ENCODE peak calls at places on chromosomes 3 and 15, in six cellular contexts. One of them, this sample, is unnamed.

GRCh38 chr3:12545473-12545791 is at the start of gene MKRN2OS:
- DNase-seq in HFFc6: no peak
- DNase-seq in suprapubic skin: no peak
- DNase-seq in activated B cell treated with CpG ODN at 0.5 μM for 24 hours: no peak
- DNase-seq in upper lobe of right lung: no peak
- DNase-seq in left ventricle myocardium inferior: no peak
- DNase-seq in this sample: no peak

GRCh38 chr15:65559941-65560340 is 29.7 kb downstream of the HACD3 start:
- DNase-seq in upper lobe of right lung: no peak
- DNase-seq in suprapubic skin: no peak
- DNase-seq in activated B cell treated with CpG ODN at 0.5 μM for 24 hours: no peak
- DNase-seq in left ventricle myocardium inferior: no peak
- DNase-seq in HFFc6: no peak
- DNase-seq in this sample: no peak

GRCh38 chr3:128402319-128402718 is 64.4 kb downstream of the DNAJB8 start:
- DNase-seq in suprapubic skin: no peak
- DNase-seq in HFFc6: no peak
- DNase-seq in activated B cell treated with CpG ODN at 0.5 μM for 24 hours: no peak
- DNase-seq in left ventricle myocardium inferior: no peak
- DNase-seq in upper lobe of right lung: no peak
- DNase-seq in this sample: no peak

GRCh38 chr15:98650871-98651481 is 2.6 kb downstream of the IGF1R start:
- DNase-seq in HFFc6: peak
- DNase-seq in activated B cell treated with CpG ODN at 0.5 μM for 24 hours: peak
- DNase-seq in suprapubic skin: no peak
- DNase-seq in left ventricle myocardium inferior: no peak
- DNase-seq in upper lobe of right lung: no peak
- DNase-seq in this sample: no peak

GRCh38 chr15:65056868-65057548 is 10.8 kb downstream of the RASL12 start:
- DNase-seq in activated B cell treated with CpG ODN at 0.5 μM for 24 hours: no peak
- DNase-seq in left ventricle myocardium inferior: no peak
- DNase-seq in upper lobe of right lung: no peak
- DNase-seq in suprapubic skin: peak
- DNase-seq in HFFc6: no peak
- DNase-seq in this sample: no peak

GRCh38 chr3:113264249-113264648 is 52.9 kb downstream of the BOC start:
- DNase-seq in suprapubic skin: no peak
- DNase-seq in upper lobe of right lung: no peak
- DNase-seq in left ventricle myocardium inferior: no peak
- DNase-seq in HFFc6: no peak
- DNase-seq in activated B cell treated with CpG ODN at 0.5 μM for 24 hours: no peak
- DNase-seq in this sample: no peak

GRCh38 chr3:11077466-11077865 is 76.8 kb upstream of the HRH1 start:
- DNase-seq in suprapubic skin: no peak
- DNase-seq in upper lobe of right lung: no peak
- DNase-seq in HFFc6: peak
- DNase-seq in activated B cell treated with CpG ODN at 0.5 μM for 24 hours: no peak
- DNase-seq in left ventricle myocardium inferior: no peak
- DNase-seq in this sample: no peak

GRCh38 chr3:71518089-71518488 is 65.4 kb downstream of the FOXP1 start:
- DNase-seq in HFFc6: no peak
- DNase-seq in activated B cell treated with CpG ODN at 0.5 μM for 24 hours: no peak
- DNase-seq in upper lobe of right lung: no peak
- DNase-seq in suprapubic skin: no peak
- DNase-seq in left ventricle myocardium inferior: no peak
- DNase-seq in this sample: no peak

GRCh38 chr3:45180051-45180450 is 33.9 kb upstream of the CDCP1 start:
- DNase-seq in left ventricle myocardium inferior: no peak
- DNase-seq in suprapubic skin: no peak
- DNase-seq in HFFc6: peak
- DNase-seq in upper lobe of right lung: no peak
- DNase-seq in activated B cell treated with CpG ODN at 0.5 μM for 24 hours: no peak
- DNase-seq in this sample: no peak

GRCh38 chr3:169575381-169575780 is 88.1 kb downstream of the MECOM start:
- DNase-seq in HFFc6: peak
- DNase-seq in upper lobe of right lung: no peak
- DNase-seq in suprapubic skin: no peak
- DNase-seq in activated B cell treated with CpG ODN at 0.5 μM for 24 hours: no peak
- DNase-seq in left ventricle myocardium inferior: no peak
- DNase-seq in this sample: no peak

GRCh38 chr3:43874290-43874689 is 183.6 kb downstream of the ABHD5 start:
- DNase-seq in activated B cell treated with CpG ODN at 0.5 μM for 24 hours: no peak
- DNase-seq in upper lobe of right lung: no peak
- DNase-seq in HFFc6: no peak
- DNase-seq in left ventricle myocardium inferior: no peak
- DNase-seq in suprapubic skin: no peak
- DNase-seq in this sample: no peak

GRCh38 chr3:106457278-106458210 is 588.7 kb upstream of the CBLB start:
- DNase-seq in activated B cell treated with CpG ODN at 0.5 μM for 24 hours: no peak
- DNase-seq in suprapubic skin: peak
- DNase-seq in left ventricle myocardium inferior: peak
- DNase-seq in upper lobe of right lung: no peak
- DNase-seq in HFFc6: peak
- DNase-seq in this sample: no peak

GRCh38 chr15:39874890-39875549 is 45.0 kb downstream of the GPR176 start:
- DNase-seq in suprapubic skin: no peak
- DNase-seq in upper lobe of right lung: no peak
- DNase-seq in HFFc6: peak
- DNase-seq in left ventricle myocardium inferior: no peak
- DNase-seq in activated B cell treated with CpG ODN at 0.5 μM for 24 hours: no peak
- DNase-seq in this sample: no peak

GRCh38 chr3:34150987-34151386 is 352.6 kb downstream of the PDCD6IP start:
- DNase-seq in left ventricle myocardium inferior: no peak
- DNase-seq in suprapubic skin: no peak
- DNase-seq in HFFc6: no peak
- DNase-seq in upper lobe of right lung: no peak
- DNase-seq in activated B cell treated with CpG ODN at 0.5 μM for 24 hours: no peak
- DNase-seq in this sample: no peak

GRCh38 chr3:57079221-57079831 is 18.9 kb downstream of the SPATA12 start:
- DNase-seq in HFFc6: no peak
- DNase-seq in left ventricle myocardium inferior: peak
- DNase-seq in activated B cell treated with CpG ODN at 0.5 μM for 24 hours: peak
- DNase-seq in suprapubic skin: no peak
- DNase-seq in upper lobe of right lung: peak
- DNase-seq in this sample: no peak

GRCh38 chr3:80244390-80244789 is 476.6 kb upstream of the ROBO1 start:
- DNase-seq in HFFc6: no peak
- DNase-seq in activated B cell treated with CpG ODN at 0.5 μM for 24 hours: no peak
- DNase-seq in upper lobe of right lung: no peak
- DNase-seq in left ventricle myocardium inferior: no peak
- DNase-seq in suprapubic skin: no peak
- DNase-seq in this sample: no peak

GRCh38 chr15:99564221-99565030 is 1.4 kb upstream of the MEF2A start:
- DNase-seq in suprapubic skin: no peak
- DNase-seq in HFFc6: no peak
- DNase-seq in activated B cell treated with CpG ODN at 0.5 μM for 24 hours: peak
- DNase-seq in upper lobe of right lung: no peak
- DNase-seq in left ventricle myocardium inferior: no peak
- DNase-seq in this sample: no peak

GRCh38 chr3:51729005-51729633 is 22.3 kb downstream of the GRM2 start:
- DNase-seq in HFFc6: no peak
- DNase-seq in left ventricle myocardium inferior: no peak
- DNase-seq in upper lobe of right lung: no peak
- DNase-seq in activated B cell treated with CpG ODN at 0.5 μM for 24 hours: no peak
- DNase-seq in suprapubic skin: no peak
- DNase-seq in this sample: no peak

GRCh38 chr3:125054436-125055164 is 1.2 kb downstream of the HEG1 start:
- DNase-seq in suprapubic skin: no peak
- DNase-seq in left ventricle myocardium inferior: no peak
- DNase-seq in HFFc6: peak
- DNase-seq in upper lobe of right lung: no peak
- DNase-seq in activated B cell treated with CpG ODN at 0.5 μM for 24 hours: no peak
- DNase-seq in this sample: no peak

GRCh38 chr15:81792646-81793045 is 253.2 kb downstream of the MEX3B start:
- DNase-seq in upper lobe of right lung: no peak
- DNase-seq in HFFc6: no peak
- DNase-seq in left ventricle myocardium inferior: no peak
- DNase-seq in suprapubic skin: no peak
- DNase-seq in activated B cell treated with CpG ODN at 0.5 μM for 24 hours: no peak
- DNase-seq in this sample: no peak

GRCh38 chr3:123728014-123728413 is 143.2 kb upstream of the HACD2 start:
- DNase-seq in suprapubic skin: no peak
- DNase-seq in left ventricle myocardium inferior: no peak
- DNase-seq in activated B cell treated with CpG ODN at 0.5 μM for 24 hours: no peak
- DNase-seq in upper lobe of right lung: no peak
- DNase-seq in HFFc6: peak
- DNase-seq in this sample: no peak

GRCh38 chr15:99537344-99537743 is 28.4 kb upstream of the MEF2A start:
- DNase-seq in HFFc6: no peak
- DNase-seq in suprapubic skin: no peak
- DNase-seq in left ventricle myocardium inferior: peak
- DNase-seq in activated B cell treated with CpG ODN at 0.5 μM for 24 hours: no peak
- DNase-seq in upper lobe of right lung: no peak
- DNase-seq in this sample: no peak

GRCh38 chr3:186536883-186537553 is 7.2 kb downstream of the CRYGS start:
- DNase-seq in left ventricle myocardium inferior: no peak
- DNase-seq in upper lobe of right lung: no peak
- DNase-seq in suprapubic skin: no peak
- DNase-seq in HFFc6: peak
- DNase-seq in activated B cell treated with CpG ODN at 0.5 μM for 24 hours: no peak
- DNase-seq in this sample: no peak

DNA sequence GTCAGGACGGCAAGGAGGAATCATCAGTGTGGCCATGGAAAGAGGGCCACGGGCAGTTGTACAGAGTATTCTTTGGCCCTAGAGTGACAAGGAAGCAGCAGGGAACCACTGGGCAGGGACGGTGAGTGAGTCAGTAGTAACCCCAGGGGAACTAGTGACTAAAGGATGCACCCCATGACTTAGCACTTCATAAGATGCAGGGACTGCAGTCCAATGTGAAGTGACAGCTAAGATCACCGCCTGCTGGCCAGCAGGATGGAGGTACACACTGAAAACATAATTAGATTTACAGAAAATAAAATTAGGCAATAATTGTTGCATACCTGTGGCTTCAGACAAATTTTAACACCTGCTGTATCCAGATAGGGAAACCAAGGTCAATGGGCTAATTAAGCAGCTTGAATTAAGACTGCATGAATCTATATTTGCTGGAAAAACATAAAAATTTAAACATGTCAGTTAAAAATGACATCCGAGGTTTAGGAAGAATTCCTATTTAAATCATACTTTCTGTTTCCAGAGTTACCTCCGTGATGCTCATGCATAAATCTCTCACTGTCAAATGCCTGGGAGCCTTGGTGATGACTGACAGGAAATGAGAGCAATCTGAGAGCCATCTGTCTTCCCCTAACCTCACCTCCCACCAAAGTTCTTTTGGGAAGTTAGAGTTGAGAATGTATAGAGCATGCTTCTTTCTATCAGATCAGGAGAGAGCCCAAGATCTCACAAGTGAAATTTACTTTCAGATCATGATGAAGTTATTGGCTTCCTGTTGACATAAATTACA is 56.5 kb downstream of the DCLK3 start:
- DNase-seq in activated B cell treated with CpG ODN at 0.5 μM for 24 hours: no peak
- DNase-seq in left ventricle myocardium inferior: no peak
- DNase-seq in suprapubic skin: no peak
- DNase-seq in upper lobe of right lung: no peak
- DNase-seq in HFFc6: peak
- DNase-seq in this sample: no peak
- TF ChIP-seq CTCF in activated B cell treated with CpG ODN at 0.5 μM for 24 hours: no peak
- TF ChIP-seq CTCF in left ventricle myocardium inferior: no peak
- TF ChIP-seq CTCF in suprapubic skin: no peak
- TF ChIP-seq CTCF in upper lobe of right lung: no peak
- TF ChIP-seq CTCF in HFFc6: peak
- TF ChIP-seq CTCF in this sample: peak

GRCh38 chr3:155382396-155383042 is 89.0 kb upstream of the STRIT1 start:
- DNase-seq in suprapubic skin: no peak
- DNase-seq in activated B cell treated with CpG ODN at 0.5 μM for 24 hours: no peak
- DNase-seq in upper lobe of right lung: peak
- DNase-seq in left ventricle myocardium inferior: peak
- DNase-seq in HFFc6: peak
- DNase-seq in this sample: no peak
- TF ChIP-seq CTCF in suprapubic skin: peak
- TF ChIP-seq CTCF in activated B cell treated with CpG ODN at 0.5 μM for 24 hours: no peak
- TF ChIP-seq CTCF in upper lobe of right lung: peak
- TF ChIP-seq CTCF in left ventricle myocardium inferior: peak
- TF ChIP-seq CTCF in HFFc6: peak
- TF ChIP-seq CTCF in this sample: peak

GRCh38 chr3:190252080-190252479 is 70.2 kb downstream of the CLDN1 start:
- DNase-seq in upper lobe of right lung: no peak
- DNase-seq in left ventricle myocardium inferior: no peak
- DNase-seq in activated B cell treated with CpG ODN at 0.5 μM for 24 hours: no peak
- DNase-seq in suprapubic skin: no peak
- DNase-seq in HFFc6: peak
- DNase-seq in this sample: no peak

DNA sequence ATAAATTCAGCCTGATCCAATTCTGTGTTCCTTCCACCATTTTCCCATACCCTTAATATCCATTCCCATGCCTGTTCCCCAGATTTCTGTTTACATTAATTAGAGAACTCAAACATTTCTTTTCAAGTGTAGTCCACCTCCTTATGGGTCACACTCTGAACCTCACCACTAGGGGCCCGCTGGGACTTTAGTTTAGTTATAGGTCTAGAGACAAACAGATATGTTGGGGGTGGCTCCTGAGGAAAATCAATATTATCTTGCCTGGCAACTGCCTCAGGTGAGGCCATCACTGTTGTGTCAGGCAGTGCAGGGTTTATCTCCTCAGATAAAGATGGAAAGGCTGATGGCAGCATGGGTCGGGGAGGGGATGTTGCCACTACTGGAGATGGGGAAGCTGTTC is 72.8 kb downstream of the CLDN1 start:
- DNase-seq in HFFc6: no peak
- DNase-seq in suprapubic skin: no peak
- DNase-seq in left ventricle myocardium inferior: no peak
- DNase-seq in upper lobe of right lung: no peak
- DNase-seq in activated B cell treated with CpG ODN at 0.5 μM for 24 hours: no peak
- DNase-seq in this sample: no peak
- TF ChIP-seq CTCF in HFFc6: peak
- TF ChIP-seq CTCF in suprapubic skin: no peak
- TF ChIP-seq CTCF in left ventricle myocardium inferior: no peak
- TF ChIP-seq CTCF in upper lobe of right lung: no peak
- TF ChIP-seq CTCF in activated B cell treated with CpG ODN at 0.5 μM for 24 hours: no peak
- TF ChIP-seq CTCF in this sample: no peak

GRCh38 chr3:126945171-126945721 is 37.7 kb upstream of the PLXNA1 start:
- DNase-seq in left ventricle myocardium inferior: no peak
- DNase-seq in HFFc6: no peak
- DNase-seq in suprapubic skin: peak
- DNase-seq in activated B cell treated with CpG ODN at 0.5 μM for 24 hours: no peak
- DNase-seq in upper lobe of right lung: no peak
- DNase-seq in this sample: peak
- TF ChIP-seq CTCF in left ventricle myocardium inferior: no peak
- TF ChIP-seq CTCF in HFFc6: peak
- TF ChIP-seq CTCF in suprapubic skin: no peak
- TF ChIP-seq CTCF in activated B cell treated with CpG ODN at 0.5 μM for 24 hours: no peak
- TF ChIP-seq CTCF in upper lobe of right lung: no peak
- TF ChIP-seq CTCF in this sample: no peak